ENCODE peak calls at places on chromosome 6, in eight cellular contexts. One of them, this sample, is unnamed.

GRCh38 chr6:154613137-154613676 is 102.7 kb upstream of the CNKSR3 start:
- DNase-seq in breast epithelium: no peak
- DNase-seq in CD4-positive, CD25-positive, alpha-beta regulatory T cell: no peak
- DNase-seq in HFF-Myc: peak
- DNase-seq in ovary: no peak
- DNase-seq in iPS DF 6.9: no peak
- DNase-seq in GM06990: no peak
- DNase-seq in mesendoderm: no peak
- DNase-seq in this sample: no peak

GRCh38 chr6:157428418-157429202 is 47.6 kb downstream of the ZDHHC14 start:
- DNase-seq in HFF-Myc: no peak
- DNase-seq in iPS DF 6.9: no peak
- DNase-seq in CD4-positive, CD25-positive, alpha-beta regulatory T cell: peak
- DNase-seq in ovary: no peak
- DNase-seq in GM06990: no peak
- DNase-seq in mesendoderm: peak
- DNase-seq in breast epithelium: no peak
- DNase-seq in this sample: no peak

GRCh38 chr6:166926748-166927147 is 29.6 kb downstream of the RNASET2 start:
- DNase-seq in ovary: no peak
- DNase-seq in mesendoderm: no peak
- DNase-seq in iPS DF 6.9: no peak
- DNase-seq in CD4-positive, CD25-positive, alpha-beta regulatory T cell: no peak
- DNase-seq in GM06990: no peak
- DNase-seq in breast epithelium: no peak
- DNase-seq in HFF-Myc: no peak
- DNase-seq in this sample: no peak

GRCh38 chr6:21999012-21999528 is 297.8 kb downstream of the PRL start:
- DNase-seq in ovary: no peak
- DNase-seq in mesendoderm: peak
- DNase-seq in HFF-Myc: peak
- DNase-seq in breast epithelium: no peak
- DNase-seq in CD4-positive, CD25-positive, alpha-beta regulatory T cell: no peak
- DNase-seq in GM06990: no peak
- DNase-seq in iPS DF 6.9: no peak
- DNase-seq in this sample: no peak

GRCh38 chr6:39137235-39137634 is 22.2 kb upstream of the SAYSD1 start:
- DNase-seq in mesendoderm: peak
- DNase-seq in CD4-positive, CD25-positive, alpha-beta regulatory T cell: peak
- DNase-seq in breast epithelium: no peak
- DNase-seq in HFF-Myc: peak
- DNase-seq in GM06990: no peak
- DNase-seq in ovary: no peak
- DNase-seq in iPS DF 6.9: peak
- DNase-seq in this sample: peak

GRCh38 chr6:134706806-134707205 is 243.1 kb downstream of the ALDH8A1 start:
- DNase-seq in HFF-Myc: no peak
- DNase-seq in breast epithelium: no peak
- DNase-seq in mesendoderm: peak
- DNase-seq in ovary: no peak
- DNase-seq in GM06990: no peak
- DNase-seq in CD4-positive, CD25-positive, alpha-beta regulatory T cell: no peak
- DNase-seq in iPS DF 6.9: no peak
- DNase-seq in this sample: no peak

GRCh38 chr6:9112548-9112947 is 677.2 kb upstream of the SLC35B3 start:
- DNase-seq in GM06990: no peak
- DNase-seq in mesendoderm: no peak
- DNase-seq in breast epithelium: no peak
- DNase-seq in HFF-Myc: no peak
- DNase-seq in ovary: no peak
- DNase-seq in CD4-positive, CD25-positive, alpha-beta regulatory T cell: no peak
- DNase-seq in iPS DF 6.9: no peak
- DNase-seq in this sample: no peak

GRCh38 chr6:157751547-157752200 is 71.4 kb upstream of the SNX9 start:
- DNase-seq in breast epithelium: no peak
- DNase-seq in ovary: no peak
- DNase-seq in iPS DF 6.9: no peak
- DNase-seq in HFF-Myc: no peak
- DNase-seq in CD4-positive, CD25-positive, alpha-beta regulatory T cell: no peak
- DNase-seq in GM06990: no peak
- DNase-seq in mesendoderm: no peak
- DNase-seq in this sample: no peak

GRCh38 chr6:919499-919898 is 226.6 kb upstream of the EXOC2 start:
- DNase-seq in mesendoderm: no peak
- DNase-seq in iPS DF 6.9: no peak
- DNase-seq in breast epithelium: no peak
- DNase-seq in GM06990: no peak
- DNase-seq in HFF-Myc: no peak
- DNase-seq in CD4-positive, CD25-positive, alpha-beta regulatory T cell: no peak
- DNase-seq in ovary: no peak
- DNase-seq in this sample: no peak

GRCh38 chr6:31285982-31286381 is 14.1 kb upstream of the HLA-C start:
- DNase-seq in GM06990: no peak
- DNase-seq in mesendoderm: no peak
- DNase-seq in HFF-Myc: no peak
- DNase-seq in breast epithelium: no peak
- DNase-seq in iPS DF 6.9: no peak
- DNase-seq in CD4-positive, CD25-positive, alpha-beta regulatory T cell: no peak
- DNase-seq in ovary: no peak
- DNase-seq in this sample: no peak

GRCh38 chr6:29294499-29294914 is 7.0 kb upstream of the OR14J1 start:
- DNase-seq in CD4-positive, CD25-positive, alpha-beta regulatory T cell: no peak
- DNase-seq in iPS DF 6.9: no peak
- DNase-seq in mesendoderm: peak
- DNase-seq in GM06990: no peak
- DNase-seq in ovary: no peak
- DNase-seq in breast epithelium: no peak
- DNase-seq in HFF-Myc: no peak
- DNase-seq in this sample: no peak

GRCh38 chr6:137958809-137959565 is 91.9 kb downstream of the TNFAIP3 start:
- DNase-seq in ovary: no peak
- DNase-seq in GM06990: no peak
- DNase-seq in mesendoderm: no peak
- DNase-seq in iPS DF 6.9: no peak
- DNase-seq in HFF-Myc: no peak
- DNase-seq in breast epithelium: no peak
- DNase-seq in CD4-positive, CD25-positive, alpha-beta regulatory T cell: no peak
- DNase-seq in this sample: no peak

GRCh38 chr6:68128211-68128610 is 506.9 kb upstream of the ADGRB3 start:
- DNase-seq in iPS DF 6.9: no peak
- DNase-seq in mesendoderm: no peak
- DNase-seq in GM06990: no peak
- DNase-seq in ovary: no peak
- DNase-seq in CD4-positive, CD25-positive, alpha-beta regulatory T cell: no peak
- DNase-seq in breast epithelium: no peak
- DNase-seq in HFF-Myc: no peak
- DNase-seq in this sample: no peak

GRCh38 chr6:402901-403658 is 11.5 kb downstream of the IRF4 start:
- DNase-seq in GM06990: no peak
- DNase-seq in breast epithelium: no peak
- DNase-seq in HFF-Myc: no peak
- DNase-seq in mesendoderm: no peak
- DNase-seq in CD4-positive, CD25-positive, alpha-beta regulatory T cell: peak
- DNase-seq in ovary: no peak
- DNase-seq in iPS DF 6.9: no peak
- DNase-seq in this sample: no peak

GRCh38 chr6:16355699-16356481 is 117.5 kb downstream of the GMPR start:
- DNase-seq in breast epithelium: no peak
- DNase-seq in GM06990: no peak
- DNase-seq in HFF-Myc: no peak
- DNase-seq in CD4-positive, CD25-positive, alpha-beta regulatory T cell: no peak
- DNase-seq in mesendoderm: peak
- DNase-seq in iPS DF 6.9: no peak
- DNase-seq in ovary: no peak
- DNase-seq in this sample: no peak

GRCh38 chr6:156544046-156544445 is 233.1 kb upstream of the ARID1B start:
- DNase-seq in iPS DF 6.9: no peak
- DNase-seq in CD4-positive, CD25-positive, alpha-beta regulatory T cell: no peak
- DNase-seq in ovary: no peak
- DNase-seq in GM06990: no peak
- DNase-seq in HFF-Myc: no peak
- DNase-seq in mesendoderm: no peak
- DNase-seq in breast epithelium: no peak
- DNase-seq in this sample: no peak

GRCh38 chr6:16437095-16437494 is 198.7 kb downstream of the GMPR start:
- DNase-seq in mesendoderm: no peak
- DNase-seq in breast epithelium: no peak
- DNase-seq in HFF-Myc: no peak
- DNase-seq in iPS DF 6.9: no peak
- DNase-seq in GM06990: no peak
- DNase-seq in CD4-positive, CD25-positive, alpha-beta regulatory T cell: peak
- DNase-seq in ovary: no peak
- DNase-seq in this sample: no peak

GRCh38 chr6:105545947-105546710 is 143.2 kb upstream of the PREP start:
- DNase-seq in breast epithelium: no peak
- DNase-seq in iPS DF 6.9: no peak
- DNase-seq in GM06990: no peak
- DNase-seq in HFF-Myc: peak
- DNase-seq in mesendoderm: no peak
- DNase-seq in ovary: no peak
- DNase-seq in CD4-positive, CD25-positive, alpha-beta regulatory T cell: no peak
- DNase-seq in this sample: no peak

GRCh38 chr6:4055420-4056041 is 23.4 kb downstream of the FAM217A start:
- DNase-seq in HFF-Myc: peak
- DNase-seq in mesendoderm: peak
- DNase-seq in breast epithelium: no peak
- DNase-seq in GM06990: no peak
- DNase-seq in CD4-positive, CD25-positive, alpha-beta regulatory T cell: peak
- DNase-seq in ovary: no peak
- DNase-seq in iPS DF 6.9: no peak
- DNase-seq in this sample: no peak

GRCh38 chr6:36699290-36699689 is 1.7 kb downstream of the RAB44 start:
- DNase-seq in iPS DF 6.9: no peak
- DNase-seq in HFF-Myc: no peak
- DNase-seq in GM06990: no peak
- DNase-seq in breast epithelium: no peak
- DNase-seq in CD4-positive, CD25-positive, alpha-beta regulatory T cell: no peak
- DNase-seq in mesendoderm: no peak
- DNase-seq in ovary: no peak
- DNase-seq in this sample: no peak

GRCh38 chr6:148559848-148560433 is 186.9 kb upstream of the UST start:
- DNase-seq in breast epithelium: peak
- DNase-seq in GM06990: peak
- DNase-seq in HFF-Myc: no peak
- DNase-seq in iPS DF 6.9: peak
- DNase-seq in ovary: peak
- DNase-seq in CD4-positive, CD25-positive, alpha-beta regulatory T cell: peak
- DNase-seq in mesendoderm: peak
- DNase-seq in this sample: peak
- H3K4me3 ChIP-seq in breast epithelium: peak
- H3K4me3 ChIP-seq in GM06990: peak
- H3K4me3 ChIP-seq in HFF-Myc: peak
- H3K4me3 ChIP-seq in iPS DF 6.9: peak
- H3K4me3 ChIP-seq in ovary: peak
- H3K4me3 ChIP-seq in CD4-positive, CD25-positive, alpha-beta regulatory T cell: no peak
- H3K4me3 ChIP-seq in mesendoderm: no peak
- H3K4me3 ChIP-seq in this sample: peak

DNA sequence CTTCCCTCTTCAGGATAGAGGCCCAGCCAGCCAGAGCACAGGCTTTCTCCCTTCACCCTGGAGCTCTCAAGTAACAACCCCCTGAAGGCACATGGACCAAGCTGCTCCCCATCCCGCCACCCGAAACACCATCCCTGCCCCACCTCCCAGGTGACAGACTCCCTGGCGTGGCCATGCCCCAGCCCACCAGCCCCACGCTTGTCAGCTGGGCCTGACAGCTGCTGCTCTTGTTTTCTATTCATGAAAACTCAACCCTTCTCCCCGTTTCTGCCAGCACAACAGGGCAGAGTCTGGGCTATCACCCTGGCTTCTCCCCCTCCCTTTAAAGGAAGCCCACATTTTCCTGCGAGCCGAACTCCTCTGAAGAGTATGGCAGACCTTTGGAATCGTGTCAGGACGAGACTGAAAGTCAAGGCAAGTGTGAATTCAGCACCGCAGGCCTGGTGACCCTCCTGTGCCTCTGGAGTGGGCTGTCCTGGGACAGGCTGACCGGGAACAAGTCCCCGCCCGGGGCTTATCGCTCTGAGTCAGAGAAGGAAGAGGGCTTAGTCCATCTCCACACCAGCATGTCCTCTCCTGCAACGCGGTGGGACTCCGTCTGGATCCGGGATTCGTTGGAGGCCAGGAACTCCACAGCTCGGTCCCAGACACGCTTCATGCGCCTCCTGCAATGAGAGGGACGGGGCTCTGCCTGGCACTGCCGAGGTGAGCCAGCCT is 16.7 kb downstream of the LEMD2 start:
- DNase-seq in mesendoderm: no peak
- DNase-seq in iPS DF 6.9: no peak
- DNase-seq in CD4-positive, CD25-positive, alpha-beta regulatory T cell: no peak
- DNase-seq in ovary: peak
- DNase-seq in breast epithelium: no peak
- DNase-seq in GM06990: no peak
- DNase-seq in HFF-Myc: no peak
- DNase-seq in this sample: no peak
- H3K4me3 ChIP-seq in mesendoderm: no peak
- H3K4me3 ChIP-seq in iPS DF 6.9: no peak
- H3K4me3 ChIP-seq in CD4-positive, CD25-positive, alpha-beta regulatory T cell: no peak
- H3K4me3 ChIP-seq in ovary: no peak
- H3K4me3 ChIP-seq in breast epithelium: no peak
- H3K4me3 ChIP-seq in GM06990: no peak
- H3K4me3 ChIP-seq in HFF-Myc: no peak
- H3K4me3 ChIP-seq in this sample: no peak

DNA sequence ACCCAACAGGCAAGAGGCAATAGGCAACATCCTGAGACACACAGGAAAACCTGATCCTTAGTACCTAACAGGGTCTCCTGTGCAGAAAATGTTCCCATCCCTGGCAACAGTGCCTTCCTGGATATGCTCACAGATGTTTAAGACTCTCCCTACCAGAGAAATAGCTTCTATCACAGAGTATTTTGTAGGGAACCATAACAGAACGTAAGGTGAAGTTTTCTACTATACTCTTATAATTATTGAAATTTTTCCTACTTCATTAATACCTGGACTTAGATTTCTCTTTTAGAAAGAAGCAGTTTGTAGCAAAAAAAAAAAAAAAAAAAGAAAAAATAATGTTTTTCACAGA is 33.5 kb upstream of the LGSN start:
- DNase-seq in CD4-positive, CD25-positive, alpha-beta regulatory T cell: no peak
- DNase-seq in breast epithelium: no peak
- DNase-seq in ovary: no peak
- DNase-seq in iPS DF 6.9: no peak
- DNase-seq in GM06990: no peak
- DNase-seq in mesendoderm: no peak
- DNase-seq in HFF-Myc: no peak
- DNase-seq in this sample: no peak
- H3K4me3 ChIP-seq in CD4-positive, CD25-positive, alpha-beta regulatory T cell: no peak
- H3K4me3 ChIP-seq in breast epithelium: no peak
- H3K4me3 ChIP-seq in ovary: no peak
- H3K4me3 ChIP-seq in iPS DF 6.9: no peak
- H3K4me3 ChIP-seq in GM06990: peak
- H3K4me3 ChIP-seq in mesendoderm: no peak
- H3K4me3 ChIP-seq in HFF-Myc: no peak
- H3K4me3 ChIP-seq in this sample: no peak

DNA sequence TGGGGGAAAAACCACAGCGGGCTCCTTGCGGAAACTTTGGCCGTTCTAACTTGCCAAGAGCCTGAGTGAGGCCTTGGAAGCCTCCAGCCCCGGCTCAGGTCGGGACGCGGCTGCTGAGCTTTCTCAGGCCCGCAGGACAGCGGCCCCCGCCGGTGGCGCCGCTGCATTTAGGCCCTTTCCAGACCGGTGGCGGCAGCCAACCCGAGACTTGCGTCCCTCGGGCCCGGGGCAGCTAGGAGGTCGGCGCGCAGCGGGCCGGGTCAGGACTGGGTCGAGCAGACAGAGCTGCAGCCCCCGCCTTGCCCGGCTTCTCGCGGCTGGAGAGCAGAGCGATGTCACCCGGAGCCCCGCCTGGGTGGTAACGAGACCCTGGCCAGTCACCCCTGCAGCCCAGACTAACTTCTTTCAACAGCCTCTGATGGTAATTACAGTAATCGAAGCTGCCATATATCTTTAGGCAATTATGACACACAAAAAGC is 2.7 kb downstream of the NR2E1 start:
- DNase-seq in ovary: no peak
- DNase-seq in GM06990: peak
- DNase-seq in mesendoderm: peak
- DNase-seq in CD4-positive, CD25-positive, alpha-beta regulatory T cell: no peak
- DNase-seq in HFF-Myc: no peak
- DNase-seq in breast epithelium: no peak
- DNase-seq in iPS DF 6.9: no peak
- DNase-seq in this sample: no peak
- H3K4me3 ChIP-seq in ovary: peak
- H3K4me3 ChIP-seq in GM06990: no peak
- H3K4me3 ChIP-seq in mesendoderm: no peak
- H3K4me3 ChIP-seq in CD4-positive, CD25-positive, alpha-beta regulatory T cell: no peak
- H3K4me3 ChIP-seq in HFF-Myc: no peak
- H3K4me3 ChIP-seq in breast epithelium: peak
- H3K4me3 ChIP-seq in iPS DF 6.9: no peak
- H3K4me3 ChIP-seq in this sample: peak